ENCODE peak calls at places on chromosomes 1 and 21, in nine cellular contexts. M is stomach, I is HT1080, L is C1 segment of cervical spinal cord, C is T-helper 2 cell, E is activated T-cell treated with anti-CD3 and anti-CD28 coated beads for 1 hour, R is transverse colon, P is ureter, H is ovary. U is an unnamed sample.

GRCh38 chr21:46545911-46546310 is 59.0 kb downstream of the S100B start:
- DNase-seq in E (no peak), I (no peak), M (peak), P (no peak), R (no peak), H (no peak), C (no peak), L (no peak), U (no peak)

GRCh38 chr1:77347646-77348045 is 65.8 kb downstream of the AK5 start:
- DNase-seq in I (peak), R (no peak), H (no peak), M (no peak), P (no peak), C (no peak), E (no peak), L (no peak), U (no peak)

GRCh38 chr21:36992671-36993070 is 13.8 kb upstream of the RIPPLY3 start:
- DNase-seq in H (no peak), C (no peak), R (no peak), I (no peak), M (peak), P (no peak), E (no peak), L (no peak), U (no peak)

GRCh38 chr1:157154940-157155514 is 16.8 kb upstream of the ETV3 start:
- DNase-seq in C (no peak), P (peak), M (peak), L (no peak), H (peak), I (peak), E (no peak), R (peak), U (peak)

GRCh38 chr1:185155600-185156320 is 993 bp downstream of the TRMT1L start:
- DNase-seq in E (no peak), I (peak), M (no peak), R (no peak), L (no peak), P (no peak), C (no peak), H (no peak), U (no peak)

GRCh38 chr1:4598561-4598960 is 55.8 kb upstream of the AJAP1 start:
- DNase-seq in E (no peak), C (no peak), I (no peak), R (no peak), H (no peak), L (no peak), M (peak), P (no peak), U (peak)

GRCh38 chr1:246418565-246419312 is 88.3 kb downstream of the SMYD3 start:
- DNase-seq in I (no peak), M (no peak), R (no peak), L (no peak), H (no peak), P (no peak), C (no peak), E (no peak), U (no peak)

GRCh38 chr1:231242516-231243198 is 1.6 kb downstream of the GNPAT start:
- DNase-seq in M (no peak), P (no peak), H (no peak), I (no peak), C (no peak), E (no peak), L (no peak), R (no peak), U (no peak)

GRCh38 chr1:247448107-247448778 is 9.7 kb downstream of the OR2B11 start:
- DNase-seq in P (peak), I (no peak), C (no peak), R (peak), E (peak), H (peak), L (no peak), M (peak), U (no peak)

GRCh38 chr1:85188530-85188929 is 12.3 kb downstream of the SYDE2 start:
- DNase-seq in R (no peak), H (no peak), M (no peak), E (no peak), P (no peak), I (peak), L (no peak), C (no peak), U (no peak)

GRCh38 chr1:26318338-26319064 is 743 bp downstream of the CD52 start:
- DNase-seq in M (no peak), H (no peak), L (peak), P (no peak), I (no peak), E (no peak), C (no peak), R (peak), U (peak)

GRCh38 chr1:113452921-113453770 is 62.8 kb downstream of the MAGI3 start:
- DNase-seq in P (no peak), E (no peak), H (no peak), I (peak), M (peak), L (no peak), C (peak), R (peak), U (no peak)

GRCh38 chr1:65208577-65208976 is 60.6 kb downstream of the AK4 start:
- DNase-seq in E (no peak), I (no peak), M (no peak), H (no peak), R (no peak), P (no peak), C (no peak), L (no peak), U (no peak)

GRCh38 chr1:214380986-214381695 is 100.2 kb downstream of the SMYD2 start:
- DNase-seq in M (no peak), H (no peak), L (no peak), C (no peak), I (no peak), R (no peak), P (no peak), E (no peak), U (no peak)

GRCh38 chr1:35847935-35848565 is 35.0 kb upstream of the AGO1 start:
- DNase-seq in H (no peak), C (no peak), M (no peak), E (no peak), I (no peak), L (no peak), P (no peak), R (no peak), U (no peak)

GRCh38 chr1:28236656-28237331 is 870 bp downstream of the ATP5IF1 start:
- DNase-seq in E (no peak), R (no peak), I (no peak), P (no peak), C (no peak), H (no peak), L (no peak), M (no peak), U (no peak)

GRCh38 chr1:212309967-212310366 is 24.8 kb downstream of the PPP2R5A start:
- DNase-seq in M (no peak), P (no peak), I (no peak), L (no peak), C (no peak), R (no peak), E (no peak), H (no peak), U (no peak)

GRCh38 chr1:108816049-108816882 is 40.6 kb downstream of the AKNAD1 start:
- DNase-seq in C (no peak), L (peak), E (no peak), I (peak), H (peak), M (peak), P (peak), R (peak), U (peak)

GRCh38 chr1:236457775-236458174 is 63.7 kb downstream of the EDARADD start:
- DNase-seq in C (no peak), I (no peak), P (no peak), E (no peak), L (no peak), R (no peak), M (no peak), H (no peak), U (no peak)

GRCh38 chr1:202278751-202279150 is 63.0 kb downstream of the UBE2T start:
- DNase-seq in R (no peak), E (no peak), M (no peak), H (no peak), P (no peak), I (no peak), L (no peak), C (no peak), U (no peak)

GRCh38 chr1:67834246-67834877 is 1.1 kb upstream of the GNG12 start:
- DNase-seq in L (no peak), E (no peak), C (no peak), M (no peak), R (no peak), P (no peak), I (no peak), H (no peak), U (no peak)

GRCh38 chr1:147892216-147892615 is 10.4 kb upstream of the GJA8 start:
- DNase-seq in H (no peak), M (no peak), I (peak), E (no peak), P (no peak), L (no peak), R (no peak), C (no peak), U (no peak)

GRCh38 chr1:37605061-37605650 is 9.4 kb upstream of the GNL2 start:
- DNase-seq in M (no peak), C (no peak), I (no peak), E (no peak), P (no peak), H (no peak), L (no peak), R (no peak), U (no peak)

GRCh38 chr1:202291961-202292712 is 49.6 kb downstream of the UBE2T start:
- DNase-seq in H (no peak), P (no peak), M (no peak), I (peak), E (no peak), R (no peak), C (no peak), L (no peak), U (no peak)

GRCh38 chr1:109687641-109688499 is at the start of gene GSTM1:
- DNase-seq in R (peak), E (no peak), H (no peak), P (no peak), C (no peak), I (peak), L (no peak), M (peak), U (no peak)

GRCh38 chr1:8350914-8351684 is 33.2 kb downstream of the SLC45A1 start:
- DNase-seq in M (no peak), L (no peak), I (no peak), P (no peak), H (peak), E (no peak), R (no peak), C (no peak), U (peak)

GRCh38 chr1:54813479-54814147 is 12.5 kb upstream of the TTC22 start:
- DNase-seq in R (no peak), P (peak), C (no peak), M (peak), L (no peak), E (no peak), I (no peak), H (no peak), U (no peak)

GRCh38 chr1:63466759-63467158 is 56.3 kb downstream of the ITGB3BP start:
- DNase-seq in L (no peak), P (no peak), R (no peak), H (no peak), C (no peak), I (peak), E (no peak), M (no peak), U (no peak)

GRCh38 chr1:109877320-109877771 is 33.3 kb upstream of the CSF1 start:
- DNase-seq in L (peak), E (no peak), H (peak), C (no peak), M (peak), R (peak), I (peak), P (peak), U (peak)

GRCh38 chr1:206538901-206539655 is 31.7 kb downstream of the RASSF5 start:
- DNase-seq in M (no peak), I (no peak), H (no peak), R (no peak), P (no peak), C (no peak), E (no peak), L (no peak), U (no peak)

GRCh38 chr1:165894591-165894990 is 67.2 kb downstream of the UCK2 start:
- DNase-seq in H (no peak), P (no peak), C (no peak), I (no peak), M (no peak), R (no peak), E (no peak), L (no peak), U (no peak)

GRCh38 chr1:209456878-209457277 is 126.6 kb upstream of the CAMK1G start:
- DNase-seq in E (no peak), P (no peak), H (no peak), M (no peak), L (no peak), R (no peak), C (no peak), I (peak), U (no peak)

GRCh38 chr21:32048353-32048752 is 175.5 kb downstream of the HUNK start:
- DNase-seq in P (no peak), R (no peak), I (no peak), E (no peak), L (no peak), C (no peak), M (no peak), H (no peak), U (no peak)

GRCh38 chr1:217626321-217626720 is 4.6 kb downstream of the GPATCH2 start:
- DNase-seq in C (no peak), L (no peak), H (no peak), P (no peak), R (no peak), M (no peak), E (no peak), I (no peak), U (no peak)

GRCh38 chr1:17297991-17298390 is 10.0 kb upstream of the PADI4 start:
- DNase-seq in C (no peak), E (no peak), M (no peak), L (no peak), P (peak), I (no peak), R (no peak), H (no peak), U (no peak)

GRCh38 chr1:232423591-232423990 is 206.3 kb downstream of the SIPA1L2 start:
- DNase-seq in H (no peak), C (no peak), M (no peak), I (no peak), L (no peak), P (no peak), R (no peak), E (no peak), U (no peak)

GRCh38 chr21:36542312-36543101 is 62.6 kb upstream of the CLDN14 start:
- DNase-seq in I (no peak), E (no peak), L (no peak), H (no peak), C (no peak), R (peak), P (no peak), M (peak), U (no peak)

GRCh38 chr1:21050031-21050430 is 126.7 kb downstream of the EIF4G3 start:
- DNase-seq in P (no peak), E (no peak), L (no peak), R (no peak), H (no peak), C (no peak), M (no peak), I (no peak), U (no peak)

GRCh38 chr1:171841931-171842723 is 829 bp downstream of the DNM3 start:
- DNase-seq in R (no peak), I (no peak), C (peak), M (no peak), E (peak), L (peak), P (no peak), H (peak), U (no peak)

U was measured in tibial artery.